ENCODE peak calls at places on chromosomes 6 and 20, in six cellular contexts. L is epithelial cell of esophagus, M is fibroblast of lung, X is heart left ventricle, N is astrocyte of the cerebellum, E is testis. G is an unnamed sample.

GRCh38 chr20:4591975-4592315 is 129.8 kb upstream of the PRND start:
- DNase-seq in N (no peak), E (no peak), M (no peak), X (no peak), L (no peak), G (no peak)

GRCh38 chr20:36629719-36630340 is 16.2 kb downstream of the SLA2 start:
- DNase-seq in X (no peak), L (no peak), N (no peak), M (no peak), E (no peak), G (no peak)

GRCh38 chr6:90446164-90446563 is 140.7 kb downstream of the MAP3K7 start:
- DNase-seq in M (peak; percentile 82), X (no peak), L (no peak), E (no peak), N (no peak), G (no peak)

GRCh38 chr6:56377295-56377694 is 129.9 kb upstream of the COL21A1 start:
- DNase-seq in N (no peak), L (no peak), X (no peak), E (no peak), M (no peak), G (no peak)

GRCh38 chr6:167401525-167402194 is 76.8 kb downstream of the TTLL2 start:
- DNase-seq in L (no peak), N (no peak), X (peak; percentile 54), M (no peak), E (no peak), G (no peak)

GRCh38 chr6:111817451-111818146 is 55.7 kb downstream of the FYN start:
- DNase-seq in L (no peak), E (no peak), N (no peak), X (no peak), M (no peak), G (no peak)

GRCh38 chr6:168232989-168233874 is 86.3 kb downstream of the DACT2 start:
- DNase-seq in N (no peak), E (no peak), L (no peak), X (no peak), M (no peak), G (no peak)

GRCh38 chr6:144248470-144249301 is 36.4 kb upstream of the UTRN start:
- DNase-seq in M (peak; percentile 87), E (no peak), N (no peak), X (no peak), L (no peak), G (peak; percentile 62)

GRCh38 chr6:161171207-161171606 is 102.7 kb downstream of the AGPAT4 start:
- DNase-seq in M (no peak), N (no peak), X (no peak), E (no peak), L (no peak), G (no peak)

GRCh38 chr6:14661188-14661587 is 543.6 kb downstream of the CD83 start:
- DNase-seq in N (no peak), E (no peak), X (no peak), L (peak; percentile 39), M (peak; percentile 34), G (no peak)

GRCh38 chr20:37290158-37290810 is 829 bp downstream of the MANBAL start:
- DNase-seq in M (no peak), X (no peak), L (no peak), N (no peak), E (no peak), G (no peak)

GRCh38 chr20:58223358-58223941 is 5.0 kb downstream of the ANKRD60 start:
- DNase-seq in X (no peak), L (no peak), E (no peak), M (no peak), N (no peak), G (no peak)

GRCh38 chr6:129606664-129607063 is 103.3 kb downstream of the ARHGAP18 start:
- DNase-seq in L (no peak), N (no peak), M (peak; percentile 62), E (no peak), X (no peak), G (no peak)

GRCh38 chr20:36085686-36086267 is 68.8 kb upstream of the EPB41L1 start:
- DNase-seq in E (no peak), N (no peak), M (peak; percentile 56), X (no peak), L (peak; percentile 79), G (peak; percentile 30)

GRCh38 chr6:17156112-17156921 is 54.5 kb downstream of the STMND1 start:
- DNase-seq in X (no peak), E (peak; percentile 88), M (peak; percentile 92), N (peak; percentile 87), L (peak; percentile 85), G (peak; percentile 67)

GRCh38 chr6:36947570-36948351 is 6.8 kb upstream of the PI16 start:
- DNase-seq in X (no peak), N (no peak), L (no peak), E (no peak), M (no peak), G (no peak)

GRCh38 chr6:18276610-18277009 is 12.3 kb upstream of the DEK start:
- DNase-seq in M (no peak), E (no peak), N (no peak), L (peak; percentile 55), X (no peak), G (no peak)

GRCh38 chr20:38633577-38634093 is 32.0 kb downstream of the ARHGAP40 start:
- DNase-seq in E (peak; percentile 62), N (no peak), L (peak; percentile 57), M (peak; percentile 28), X (no peak), G (peak; percentile 22)

GRCh38 chr6:37538107-37538506 is 38.4 kb upstream of the CCDC167 start:
- DNase-seq in M (no peak), E (no peak), X (no peak), L (peak; percentile 71), N (no peak), G (no peak)

GRCh38 chr20:2873010-2873746 is at the start of gene PTPRA:
- DNase-seq in L (peak; percentile 93), X (peak; percentile 96), E (peak; percentile 97), M (peak; percentile 90), N (peak; percentile 62), G (peak; percentile 67)

GRCh38 chr6:25041676-25042598 is 106.2 kb upstream of the RIPOR2 start:
- DNase-seq in L (no peak), N (no peak), E (no peak), X (no peak), M (no peak), G (no peak)

GRCh38 chr6:26555505-26556262 is 17.5 kb downstream of the HMGN4 start:
- DNase-seq in M (no peak), E (no peak), N (no peak), L (peak; percentile 25), X (no peak), G (no peak)

GRCh38 chr6:30820196-30820595 is 64.1 kb upstream of the DDR1 start:
- DNase-seq in N (no peak), E (no peak), X (no peak), M (peak; percentile 88), L (peak; percentile 94), G (no peak)

GRCh38 chr6:50889912-50890311 is 71.2 kb downstream of the TFAP2B start:
- DNase-seq in L (no peak), M (no peak), N (no peak), E (no peak), X (no peak), G (no peak)

GRCh38 chr6:50891290-50891689 is 72.6 kb downstream of the TFAP2B start:
- DNase-seq in L (no peak), N (no peak), M (no peak), X (no peak), E (no peak), G (no peak)

GRCh38 chr6:50884364-50884763 is 65.7 kb downstream of the TFAP2B start:
- DNase-seq in E (no peak), X (no peak), N (no peak), M (no peak), L (no peak), G (no peak)

DNA sequence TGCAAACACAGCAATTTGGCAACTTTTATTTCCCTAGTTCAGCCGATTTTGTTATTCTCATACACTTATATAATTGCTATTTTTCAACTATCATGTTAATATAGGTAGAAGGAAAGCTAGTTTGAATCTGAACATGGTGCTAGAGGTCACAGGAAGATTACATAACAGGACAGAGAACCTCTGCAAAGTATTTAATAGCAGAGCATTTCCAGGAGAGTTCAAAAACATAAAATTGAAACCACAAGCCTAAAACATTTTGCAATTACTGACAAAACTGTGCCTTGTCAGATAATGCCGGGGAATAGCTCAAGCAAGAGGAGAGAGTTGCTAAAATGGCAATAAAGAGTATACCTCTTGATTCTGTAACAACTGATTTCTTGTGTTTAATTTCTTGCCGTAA is 70.8 kb downstream of the TFAP2B start:
- DNase-seq in X (no peak), M (no peak), E (no peak), L (no peak), N (no peak), G (no peak)
- H3K4me3 ChIP-seq in X (no peak overlapping the region), M (no peak overlapping the region), E (no peak overlapping the region), L (no peak overlapping the region), N (no peak overlapping the region), G (no peak overlapping the region)

DNA sequence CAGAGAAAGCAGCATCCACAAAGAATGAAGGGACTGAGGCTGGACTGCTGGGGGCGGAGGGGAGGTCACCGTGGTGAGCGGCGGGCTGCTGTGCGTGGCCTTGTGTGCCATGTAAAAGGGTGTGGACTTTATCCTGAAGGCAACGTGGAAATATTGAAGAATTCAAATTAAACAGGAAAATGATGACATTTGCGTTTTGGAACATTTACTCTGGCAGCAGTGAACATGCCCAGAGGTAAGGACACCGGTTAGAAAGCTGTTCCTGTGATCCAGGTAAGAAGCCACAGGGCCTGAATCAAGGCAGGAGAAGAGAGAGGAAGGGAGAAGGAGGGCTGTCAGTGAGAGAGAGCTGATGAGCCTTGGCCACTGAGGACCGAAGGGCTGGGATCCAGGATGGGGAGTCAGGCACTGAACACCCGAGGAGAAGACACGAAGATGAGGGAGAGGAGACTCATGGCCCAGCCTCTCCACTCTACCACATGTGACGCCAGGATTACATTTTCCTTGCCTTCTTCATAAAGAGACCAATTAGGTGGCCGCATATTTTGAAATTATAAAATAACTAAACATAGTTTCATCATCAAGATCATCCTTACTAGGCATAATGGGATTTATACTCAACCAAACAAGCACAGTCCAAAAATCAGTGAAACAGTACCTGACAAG is 58.4 kb downstream of the TRAM2 start:
- DNase-seq in M (no peak), N (no peak), X (no peak), L (no peak), E (no peak), G (no peak)
- H3K4me3 ChIP-seq in M (no peak overlapping the region), N (no peak overlapping the region), X (no peak overlapping the region), L (no peak overlapping the region), E (no peak overlapping the region), G (peak overlapping the region; percentile 16)

GRCh38 chr6:170067923-170068360 is 222.9 kb downstream of the DLL1 start:
- DNase-seq in E (no peak), N (no peak), L (no peak), X (no peak), M (no peak), G (no peak)
- H3K4me3 ChIP-seq in E (no peak overlapping the region), N (no peak overlapping the region), L (no peak overlapping the region), X (no peak overlapping the region), M (no peak overlapping the region), G (no peak overlapping the region)

GRCh38 chr6:54060286-54060685 is 51.0 kb upstream of the MLIP start:
- DNase-seq in N (no peak), M (peak; percentile 38), E (no peak), X (no peak), L (peak; percentile 28), G (no peak)

GRCh38 chr6:54058236-54058635 is 53.0 kb upstream of the MLIP start:
- DNase-seq in N (no peak), L (no peak), E (no peak), M (no peak), X (no peak), G (no peak)

GRCh38 chr6:54057068-54057467 is 54.2 kb upstream of the MLIP start:
- DNase-seq in L (no peak), E (no peak), X (no peak), M (no peak), N (no peak), G (no peak)

GRCh38 chr6:54063228-54063539 is 48.1 kb upstream of the MLIP start:
- DNase-seq in N (no peak), L (no peak), E (no peak), M (no peak), X (no peak), G (no peak)

GRCh38 chr6:54059683-54060082 is 51.6 kb upstream of the MLIP start:
- DNase-seq in M (no peak), N (no peak), L (no peak), X (no peak), E (no peak), G (no peak)
- H3K4me3 ChIP-seq in M (no peak overlapping the region), N (no peak overlapping the region), L (no peak overlapping the region), X (no peak overlapping the region), E (no peak overlapping the region), G (no peak overlapping the region)